ENCODE peak calls at places on chromosomes 2 and 18, in seven cellular contexts. X is retina; Z is stimulated activated CD8-positive, alpha-beta memory T cell treated with anti-CD3 and anti-CD28 coated beads, Interleukin-4, amount 100 ng/mL, for 48 hours; E is CD4-positive, alpha-beta T cell; T is cardiac septum; K is skeletal muscle cell; O is cerebellum. I is an unnamed sample.

GRCh38 chr18:76697441-76697901 is 124.9 kb upstream of the ZNF236 start:
- DNase-seq in X (no peak), Z (no peak), E (no peak), T (no peak), K (no peak), O (no peak), I (no peak)

GRCh38 chr2:84223191-84223590 is 235.9 kb downstream of the SUCLG1 start:
- DNase-seq in X (no peak), Z (no peak), E (no peak), T (no peak), K (no peak), O (no peak), I (no peak)

GRCh38 chr2:65630643-65631042 is 198.2 kb upstream of the SPRED2 start:
- DNase-seq in X (no peak), Z (no peak), E (no peak), T (no peak), K (peak; percentile 64), O (no peak), I (no peak)

GRCh38 chr2:85017436-85018048 is 46.6 kb downstream of the KCMF1 start:
- DNase-seq in X (no peak), Z (no peak), E (no peak), T (no peak), K (no peak), O (no peak), I (no peak)

GRCh38 chr18:8932866-8933265 is 169.6 kb upstream of the NDUFV2 start:
- DNase-seq in X (no peak), Z (no peak), E (no peak), T (no peak), K (no peak), O (no peak), I (no peak)

GRCh38 chr18:10059610-10060468 is 146.0 kb downstream of the VAPA start:
- DNase-seq in X (no peak), Z (no peak), E (no peak), T (no peak), K (no peak), O (no peak), I (no peak)

GRCh38 chr2:37645363-37645762 is 26.1 kb downstream of the CDC42EP3 start:
- DNase-seq in X (no peak), Z (no peak), E (no peak), T (no peak), K (no peak), O (no peak), I (no peak)

GRCh38 chr2:102592601-102593000 is 26.8 kb upstream of the SLC9A2 start:
- DNase-seq in X (no peak), Z (peak; percentile 45), E (no peak), T (no peak), K (no peak), O (no peak), I (no peak)

GRCh38 chr2:38912619-38913018 is 22.9 kb downstream of the ARHGEF33 start:
- DNase-seq in X (no peak), Z (no peak), E (no peak), T (no peak), K (no peak), O (no peak), I (no peak)

GRCh38 chr18:74544898-74545297 is 10.6 kb downstream of the CNDP1 start:
- DNase-seq in X (no peak), Z (no peak), E (no peak), T (no peak), K (no peak), O (no peak), I (no peak)

GRCh38 chr18:41538751-41539150 is 416.3 kb upstream of the PIK3C3 start:
- DNase-seq in X (no peak), Z (no peak), E (no peak), T (no peak), K (no peak), O (no peak), I (no peak)